ENCODE peak calls at places on chromosomes 5 and 9, in six cellular contexts. W is neural progenitor cell, X is PC-3, P is SK-N-SH, J is MM.1S, Y is HCT116. A is an unnamed sample. For H3K9me3, the result is how much of the 10 kb centered on the place peaks cover.

GRCh38 chr9:7123743-7124142 is 366.0 kb downstream of the KDM4C start:
- DNase-seq in W (no peak), X (peak), P (no peak), J (no peak), Y (peak), A (peak)

GRCh38 chr5:88761269-88761880 is 121.6 kb downstream of the MEF2C start:
- DNase-seq in W (no peak), X (peak), P (no peak), J (no peak), Y (no peak), A (peak)

GRCh38 chr5:132823481-132824050 is 6.9 kb downstream of the SHROOM1 start:
- DNase-seq in W (no peak), X (no peak), P (no peak), J (no peak), Y (no peak), A (no peak)

GRCh38 chr5:68252678-68253520 is 37.3 kb downstream of the PIK3R1 start:
- DNase-seq in W (peak), X (peak), P (peak), J (peak), Y (peak), A (peak)

GRCh38 chr5:176843673-176844072 is 33.3 kb downstream of the UNC5A start:
- DNase-seq in W (no peak), X (no peak), P (no peak), J (no peak), Y (no peak), A (no peak)

GRCh38 chr5:112159435-112159834 is 259.6 kb downstream of the EPB41L4A start:
- DNase-seq in W (no peak), X (no peak), P (no peak), J (no peak), Y (no peak), A (peak)

GRCh38 chr9:101705135-101705661 is 33.2 kb downstream of the GRIN3A start:
- DNase-seq in W (peak), X (peak), P (no peak), J (no peak), Y (no peak), A (peak)

GRCh38 chr5:80870442-80870841 is 89.7 kb upstream of the RASGRF2 start:
- DNase-seq in W (no peak), X (no peak), P (no peak), J (no peak), Y (no peak), A (no peak)

GRCh38 chr9:128243486-128244415 is 32.1 kb downstream of the GOLGA2 start:
- DNase-seq in W (no peak), X (no peak), P (peak), J (no peak), Y (no peak), A (peak)

GRCh38 chr9:86741311-86742215 is 205.7 kb downstream of the GAS1 start:
- DNase-seq in W (no peak), X (peak), P (no peak), J (no peak), Y (peak), A (peak)

GRCh38 chr5:178318893-178319292 is 86.3 kb upstream of the PHYKPL start:
- DNase-seq in W (no peak), X (no peak), P (no peak), J (no peak), Y (no peak), A (no peak)

GRCh38 chr5:137328418-137328937 is 170.6 kb downstream of the SPOCK1 start:
- DNase-seq in W (no peak), X (no peak), P (no peak), J (no peak), Y (no peak), A (no peak)

GRCh38 chr9:4197548-4197947 is 102.3 kb downstream of the GLIS3 start:
- DNase-seq in W (no peak), X (peak), P (peak), J (peak), Y (no peak), A (peak)

GRCh38 chr5:133825631-133826289 is 142.7 kb downstream of the C5orf15 start:
- DNase-seq in W (no peak), X (no peak), P (peak), J (peak), Y (no peak), A (no peak)

GRCh38 chr9:34809504-34810186 is 99.7 kb upstream of the CCL21 start:
- DNase-seq in W (peak), X (no peak), P (peak), J (no peak), Y (no peak), A (peak)

GRCh38 chr5:173392172-173392571 is 64.0 kb upstream of the STC2 start:
- DNase-seq in W (no peak), X (no peak), P (no peak), J (no peak), Y (no peak), A (no peak)

GRCh38 chr5:142115937-142116614 is 7.5 kb downstream of the NDFIP1 start:
- DNase-seq in W (no peak), X (peak), P (no peak), J (no peak), Y (no peak), A (peak)

GRCh38 chr9:68949271-68950000 is 64.5 kb downstream of the PRKACG start:
- DNase-seq in W (no peak), X (peak), P (peak), J (peak), Y (no peak), A (no peak)

GRCh38 chr9:12818431-12819000 is 43.7 kb downstream of the LURAP1L start:
- DNase-seq in W (no peak), X (peak), P (no peak), J (no peak), Y (no peak), A (peak)

GRCh38 chr5:143031781-143032724 is 261.9 kb downstream of the ARHGAP26 start:
- DNase-seq in W (peak), X (peak), P (peak), J (no peak), Y (no peak), A (no peak)

GRCh38 chr9:124054671-124055212 is 43.2 kb downstream of the LHX2 start:
- DNase-seq in W (no peak), X (peak), P (no peak), J (peak), Y (no peak), A (peak)

GRCh38 chr9:1619915-1620705 is 395.0 kb upstream of the SMARCA2 start:
- DNase-seq in W (no peak), X (peak), P (no peak), J (peak), Y (no peak), A (peak)

GRCh38 chr9:32968101-32969011 is 33.1 kb downstream of the APTX start:
- DNase-seq in W (peak), X (peak), P (peak), J (peak), Y (peak), A (peak)

GRCh38 chr5:141615991-141616715 is 2.6 kb downstream of the DIAPH1 start:
- DNase-seq in W (no peak), X (no peak), P (no peak), J (no peak), Y (no peak), A (no peak)

GRCh38 chr5:146395233-146395632 is 51.9 kb upstream of the TCERG1 start:
- DNase-seq in W (peak), X (no peak), P (no peak), J (no peak), Y (no peak), A (no peak)

GRCh38 chr9:93896093-93896492 is 59.1 kb downstream of the BARX1 start:
- DNase-seq in W (no peak), X (no peak), P (peak), J (no peak), Y (no peak), A (no peak)

GRCh38 chr9:131995382-131995781 is 84.3 kb downstream of the MED27 start:
- DNase-seq in W (no peak), X (peak), P (no peak), J (no peak), Y (no peak), A (peak)

GRCh38 chr9:129962889-129963703 is 79.9 kb downstream of the FNBP1 start:
- DNase-seq in W (peak), X (peak), P (no peak), J (peak), Y (no peak), A (peak)

GRCh38 chr5:172722309-172722815 is 48.6 kb downstream of the DUSP1 start:
- DNase-seq in W (no peak), X (no peak), P (no peak), J (no peak), Y (no peak), A (no peak)

GRCh38 chr5:111454198-111454606 is 58.1 kb downstream of the STARD4 start:
- DNase-seq in W (no peak), X (peak), P (peak), J (no peak), Y (no peak), A (peak)

GRCh38 chr9:33447404-33448158 is at the start of gene AQP3:
- DNase-seq in W (peak), X (peak), P (peak), J (peak), Y (no peak), A (peak)

GRCh38 chr5:159419567-159419966 is 89.3 kb upstream of the IL12B start:
- DNase-seq in W (no peak), X (no peak), P (peak), J (no peak), Y (no peak), A (peak)

GRCh38 chr5:16565118-16565517 is 51.7 kb downstream of the RETREG1 start:
- DNase-seq in W (no peak), X (no peak), P (no peak), J (no peak), Y (no peak), A (no peak)

GRCh38 chr5:61461412-61461811 is 129.4 kb downstream of the ZSWIM6 start:
- DNase-seq in W (no peak), X (no peak), P (no peak), J (no peak), Y (no peak), A (no peak)
- H3K9ac ChIP-seq in W (no peak), X (no peak), P (no peak), J (no peak), Y (no peak), A (no peak)

GRCh38 chr5:103340132-103340531 is 81.6 kb downstream of the MACIR start:
- DNase-seq in W (no peak), X (no peak), P (no peak), J (no peak), Y (no peak), A (no peak)
- TF ChIP-seq EZH2phosphoT487 in W (no peak), X (no peak), P (no peak), J (no peak), Y (no peak), A (no peak)

GRCh38 chr5:2532809-2533208 is 218.7 kb downstream of the IRX2 start:
- DNase-seq in W (no peak), X (no peak), P (no peak), J (no peak), Y (no peak), A (no peak)

GRCh38 chr5:2534251-2534650 is 217.2 kb downstream of the IRX2 start:
- DNase-seq in W (no peak), X (no peak), P (no peak), J (no peak), Y (no peak), A (no peak)

GRCh38 chr5:2538169-2538568 is 213.3 kb downstream of the IRX2 start:
- DNase-seq in W (peak), X (no peak), P (no peak), J (no peak), Y (no peak), A (no peak)

GRCh38 chr5:2536632-2537031 is 214.8 kb downstream of the IRX2 start:
- DNase-seq in W (no peak), X (no peak), P (no peak), J (no peak), Y (no peak), A (no peak)

GRCh38 chr5:2534970-2535369 is 216.5 kb downstream of the IRX2 start:
- DNase-seq in W (no peak), X (no peak), P (no peak), J (no peak), Y (no peak), A (no peak)
- H3K9me3 ChIP-seq in W (under half), X (under half), P (under half), J (under half), Y (under half), A (under half)

GRCh38 chr9:17807670-17808282 is 228.9 kb downstream of the SH3GL2 start:
- DNase-seq in W (no peak), X (no peak), P (no peak), J (no peak), Y (no peak), A (no peak)
- H3K9ac ChIP-seq in W (no peak), X (no peak), P (no peak), J (no peak), Y (no peak), A (no peak)

GRCh38 chr5:79666758-79667157 is 22.9 kb upstream of the CMYA5 start:
- DNase-seq in W (no peak), X (no peak), P (no peak), J (no peak), Y (no peak), A (no peak)
- TF ChIP-seq EZH2phosphoT487 in W (no peak), X (no peak), P (no peak), J (no peak), Y (no peak), A (no peak)

GRCh38 chr5:2688586-2688985 is 62.9 kb downstream of the IRX2 start:
- DNase-seq in W (no peak), X (no peak), P (no peak), J (no peak), Y (no peak), A (no peak)

GRCh38 chr5:2687746-2688145 is 63.7 kb downstream of the IRX2 start:
- DNase-seq in W (no peak), X (no peak), P (no peak), J (no peak), Y (no peak), A (no peak)

GRCh38 chr5:2695200-2695891 is 56.1 kb downstream of the IRX2 start:
- DNase-seq in W (no peak), X (peak), P (no peak), J (no peak), Y (no peak), A (peak)

GRCh38 chr5:2690293-2690692 is 61.2 kb downstream of the IRX2 start:
- DNase-seq in W (no peak), X (no peak), P (no peak), J (no peak), Y (no peak), A (no peak)

GRCh38 chr5:2691530-2691929 is 59.9 kb downstream of the IRX2 start:
- DNase-seq in W (no peak), X (no peak), P (no peak), J (no peak), Y (no peak), A (no peak)
- H3K9me3 ChIP-seq in W (under half), X (under half), P (under half), J (under half), Y (under half), A (under half)

DNA sequence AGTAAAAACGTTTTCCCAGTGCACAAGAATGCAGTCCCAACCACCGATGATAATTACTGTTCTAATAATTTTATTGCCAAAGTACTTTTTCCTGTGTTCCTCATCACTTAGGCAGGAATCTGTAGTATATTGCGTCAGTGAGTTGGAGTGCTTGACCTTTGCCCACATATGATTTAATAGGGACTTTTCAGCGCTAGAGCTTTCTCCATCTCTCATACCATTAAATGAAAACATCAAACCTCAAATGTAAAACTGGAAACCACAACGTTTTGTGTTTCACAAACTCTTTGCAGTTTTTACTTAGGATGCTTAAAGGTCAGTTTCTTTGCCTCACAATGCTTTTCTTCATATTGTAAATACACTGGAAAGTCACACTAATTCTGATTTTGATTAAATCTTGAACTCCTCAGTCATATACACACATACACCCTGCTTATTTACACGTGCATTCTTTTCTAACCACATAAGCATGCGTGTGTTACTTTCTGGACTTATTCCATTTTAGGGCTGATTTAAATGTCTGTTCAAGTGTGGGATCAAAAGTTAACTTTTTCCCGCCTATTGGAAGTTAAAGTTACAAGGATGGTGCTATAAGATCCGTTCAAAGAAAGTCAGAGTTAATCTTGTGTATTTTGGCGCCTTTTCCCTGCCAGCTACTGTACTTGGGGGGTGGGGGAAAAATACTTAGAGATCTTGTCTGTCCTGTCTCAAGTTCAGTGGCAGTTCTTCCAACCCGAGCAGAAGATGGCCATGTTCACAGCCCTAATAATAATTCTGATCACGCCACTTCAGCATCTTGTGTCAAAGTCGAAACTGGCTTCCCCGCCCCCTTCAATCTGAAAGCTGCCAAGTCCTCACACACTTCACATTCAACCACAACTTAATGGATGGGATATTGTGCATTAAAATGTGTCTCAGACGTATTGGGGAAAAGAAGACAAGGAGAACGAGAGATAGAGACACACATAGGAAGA is 6.6 kb upstream of the NFIB start:
- DNase-seq in W (no peak), X (peak), P (no peak), J (peak), Y (no peak), A (peak)
- H3K9ac ChIP-seq in W (no peak), X (peak), P (peak), J (no peak), Y (no peak), A (no peak)

DNA sequence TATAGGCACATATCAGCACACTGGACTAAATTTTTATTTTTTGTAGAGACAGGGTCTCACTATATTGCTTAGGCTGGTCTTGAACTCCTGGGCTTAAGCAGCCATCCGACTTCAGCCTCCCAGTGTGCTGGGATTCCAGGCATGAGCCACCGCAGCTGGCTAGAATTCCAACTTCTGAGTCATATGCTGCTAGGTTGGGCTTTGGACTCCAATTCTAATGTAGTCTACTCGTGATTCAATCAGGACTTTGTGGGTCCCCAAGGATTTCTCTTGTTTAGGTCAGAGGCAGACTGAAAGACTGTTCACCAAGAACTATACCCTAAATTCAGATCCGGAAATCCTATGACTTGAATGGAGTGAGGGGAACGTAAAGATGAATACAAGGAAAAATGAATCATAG is 68.2 kb upstream of the CHD1 start:
- DNase-seq in W (no peak), X (peak), P (no peak), J (no peak), Y (no peak), A (peak)
- TF ChIP-seq EZH2phosphoT487 in W (no peak), X (no peak), P (no peak), J (no peak), Y (no peak), A (no peak)